ENCODE peak calls at places on chromosomes 6 and 20, in eight cellular contexts. One of them, this sample, is unnamed.

GRCh38 chr6:73204252-73204651 is 21.0 kb downstream of the KHDC1L start:
- DNase-seq in IMR-90: no peak
- DNase-seq in PC-9: no peak
- DNase-seq in left ventricle myocardium inferior: no peak
- DNase-seq in B cell: no peak
- DNase-seq in suprapubic skin: no peak
- DNase-seq in AG10803: no peak
- DNase-seq in mesothelial cell of epicardium: no peak
- DNase-seq in this sample: no peak

GRCh38 chr20:23826541-23827018 is at the start of gene CST2:
- DNase-seq in IMR-90: no peak
- DNase-seq in PC-9: peak
- DNase-seq in left ventricle myocardium inferior: no peak
- DNase-seq in B cell: no peak
- DNase-seq in suprapubic skin: no peak
- DNase-seq in AG10803: no peak
- DNase-seq in mesothelial cell of epicardium: no peak
- DNase-seq in this sample: no peak

GRCh38 chr6:25556516-25556915 is 95.5 kb upstream of the SCGN start:
- DNase-seq in IMR-90: peak
- DNase-seq in PC-9: peak
- DNase-seq in left ventricle myocardium inferior: peak
- DNase-seq in B cell: peak
- DNase-seq in suprapubic skin: peak
- DNase-seq in AG10803: peak
- DNase-seq in mesothelial cell of epicardium: peak
- DNase-seq in this sample: peak

GRCh38 chr6:21955196-21955595 is 341.6 kb downstream of the PRL start:
- DNase-seq in IMR-90: no peak
- DNase-seq in PC-9: no peak
- DNase-seq in left ventricle myocardium inferior: no peak
- DNase-seq in B cell: no peak
- DNase-seq in suprapubic skin: no peak
- DNase-seq in AG10803: no peak
- DNase-seq in mesothelial cell of epicardium: no peak
- DNase-seq in this sample: no peak

GRCh38 chr6:159943965-159944598 is 24.8 kb upstream of the IGF2R start:
- DNase-seq in IMR-90: no peak
- DNase-seq in PC-9: no peak
- DNase-seq in left ventricle myocardium inferior: no peak
- DNase-seq in B cell: no peak
- DNase-seq in suprapubic skin: no peak
- DNase-seq in AG10803: no peak
- DNase-seq in mesothelial cell of epicardium: no peak
- DNase-seq in this sample: no peak

GRCh38 chr6:102766946-102767345 is 1373.4 kb downstream of the GRIK2 start:
- DNase-seq in IMR-90: peak
- DNase-seq in PC-9: no peak
- DNase-seq in left ventricle myocardium inferior: no peak
- DNase-seq in B cell: no peak
- DNase-seq in suprapubic skin: no peak
- DNase-seq in AG10803: no peak
- DNase-seq in mesothelial cell of epicardium: no peak
- DNase-seq in this sample: no peak

GRCh38 chr6:126268087-126268486 is 71.8 kb upstream of the CENPW start:
- DNase-seq in IMR-90: no peak
- DNase-seq in PC-9: no peak
- DNase-seq in left ventricle myocardium inferior: no peak
- DNase-seq in B cell: no peak
- DNase-seq in suprapubic skin: no peak
- DNase-seq in AG10803: no peak
- DNase-seq in mesothelial cell of epicardium: no peak
- DNase-seq in this sample: no peak

GRCh38 chr6:35718911-35719381 is 17.9 kb upstream of the ARMC12 start:
- DNase-seq in IMR-90: no peak
- DNase-seq in PC-9: no peak
- DNase-seq in left ventricle myocardium inferior: no peak
- DNase-seq in B cell: no peak
- DNase-seq in suprapubic skin: peak
- DNase-seq in AG10803: no peak
- DNase-seq in mesothelial cell of epicardium: no peak
- DNase-seq in this sample: no peak

GRCh38 chr20:47809561-47809960 is 24.3 kb upstream of the SULF2 start:
- DNase-seq in IMR-90: no peak
- DNase-seq in PC-9: peak
- DNase-seq in left ventricle myocardium inferior: no peak
- DNase-seq in B cell: no peak
- DNase-seq in suprapubic skin: no peak
- DNase-seq in AG10803: no peak
- DNase-seq in mesothelial cell of epicardium: no peak
- DNase-seq in this sample: no peak

GRCh38 chr6:111228094-111228493 is 140.8 kb downstream of the SLC16A10 start:
- DNase-seq in IMR-90: no peak
- DNase-seq in PC-9: no peak
- DNase-seq in left ventricle myocardium inferior: no peak
- DNase-seq in B cell: no peak
- DNase-seq in suprapubic skin: no peak
- DNase-seq in AG10803: peak
- DNase-seq in mesothelial cell of epicardium: no peak
- DNase-seq in this sample: no peak

GRCh38 chr6:128573036-128573435 is 52.6 kb upstream of the PTPRK start:
- DNase-seq in IMR-90: no peak
- DNase-seq in PC-9: peak
- DNase-seq in left ventricle myocardium inferior: no peak
- DNase-seq in B cell: no peak
- DNase-seq in suprapubic skin: no peak
- DNase-seq in AG10803: no peak
- DNase-seq in mesothelial cell of epicardium: no peak
- DNase-seq in this sample: no peak

GRCh38 chr6:135475292-135475886 is 22.2 kb downstream of the AHI1 start:
- DNase-seq in IMR-90: peak
- DNase-seq in PC-9: no peak
- DNase-seq in left ventricle myocardium inferior: no peak
- DNase-seq in B cell: no peak
- DNase-seq in suprapubic skin: no peak
- DNase-seq in AG10803: peak
- DNase-seq in mesothelial cell of epicardium: no peak
- DNase-seq in this sample: no peak

GRCh38 chr6:168157272-168158007 is 78.4 kb upstream of the FRMD1 start:
- DNase-seq in IMR-90: peak
- DNase-seq in PC-9: no peak
- DNase-seq in left ventricle myocardium inferior: no peak
- DNase-seq in B cell: no peak
- DNase-seq in suprapubic skin: no peak
- DNase-seq in AG10803: peak
- DNase-seq in mesothelial cell of epicardium: peak
- DNase-seq in this sample: no peak

GRCh38 chr6:34237316-34237721 is 646 bp downstream of the HMGA1 start:
- DNase-seq in IMR-90: no peak
- DNase-seq in PC-9: no peak
- DNase-seq in left ventricle myocardium inferior: no peak
- DNase-seq in B cell: no peak
- DNase-seq in suprapubic skin: no peak
- DNase-seq in AG10803: no peak
- DNase-seq in mesothelial cell of epicardium: no peak
- DNase-seq in this sample: no peak

DNA sequence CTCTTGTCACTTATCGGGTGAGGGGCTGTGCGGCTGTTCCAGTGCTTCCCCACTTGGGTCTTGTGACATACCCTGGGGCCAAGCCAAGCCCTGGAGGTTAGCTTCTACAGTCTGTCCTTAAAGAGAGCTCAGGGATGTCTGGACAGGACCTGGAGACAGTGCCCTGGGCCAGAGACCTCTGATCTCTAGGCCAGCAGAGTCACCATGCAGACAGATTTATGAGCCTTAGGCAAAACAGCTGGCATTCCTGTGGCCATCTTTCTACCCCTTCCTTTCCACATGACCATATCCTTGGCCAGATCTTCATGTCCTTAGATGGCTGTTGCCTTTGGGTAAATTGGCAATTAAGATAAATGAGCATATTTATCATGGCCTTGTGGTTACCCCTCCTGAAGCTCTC is 678.6 kb downstream of the MAFB start:
- DNase-seq in IMR-90: no peak
- DNase-seq in PC-9: no peak
- DNase-seq in left ventricle myocardium inferior: no peak
- DNase-seq in B cell: no peak
- DNase-seq in suprapubic skin: no peak
- DNase-seq in AG10803: peak
- DNase-seq in mesothelial cell of epicardium: no peak
- DNase-seq in this sample: no peak
- TF ChIP-seq CTCF in IMR-90: no peak
- TF ChIP-seq CTCF in PC-9: no peak
- TF ChIP-seq CTCF in left ventricle myocardium inferior: no peak
- TF ChIP-seq CTCF in B cell: no peak
- TF ChIP-seq CTCF in suprapubic skin: no peak
- TF ChIP-seq CTCF in AG10803: no peak
- TF ChIP-seq CTCF in mesothelial cell of epicardium: no peak
- TF ChIP-seq CTCF in this sample: no peak

GRCh38 chr6:374956-375355 is 16.6 kb upstream of the IRF4 start:
- DNase-seq in IMR-90: no peak
- DNase-seq in PC-9: no peak
- DNase-seq in left ventricle myocardium inferior: no peak
- DNase-seq in B cell: no peak
- DNase-seq in suprapubic skin: peak
- DNase-seq in AG10803: no peak
- DNase-seq in mesothelial cell of epicardium: no peak
- DNase-seq in this sample: no peak

GRCh38 chr6:372336-372911 is 19.1 kb upstream of the IRF4 start:
- DNase-seq in IMR-90: no peak
- DNase-seq in PC-9: no peak
- DNase-seq in left ventricle myocardium inferior: no peak
- DNase-seq in B cell: no peak
- DNase-seq in suprapubic skin: peak
- DNase-seq in AG10803: no peak
- DNase-seq in mesothelial cell of epicardium: no peak
- DNase-seq in this sample: no peak

GRCh38 chr6:376823-377571 is 14.6 kb upstream of the IRF4 start:
- DNase-seq in IMR-90: no peak
- DNase-seq in PC-9: no peak
- DNase-seq in left ventricle myocardium inferior: no peak
- DNase-seq in B cell: peak
- DNase-seq in suprapubic skin: peak
- DNase-seq in AG10803: no peak
- DNase-seq in mesothelial cell of epicardium: no peak
- DNase-seq in this sample: no peak

GRCh38 chr6:373031-373430 is 18.5 kb upstream of the IRF4 start:
- DNase-seq in IMR-90: no peak
- DNase-seq in PC-9: no peak
- DNase-seq in left ventricle myocardium inferior: no peak
- DNase-seq in B cell: no peak
- DNase-seq in suprapubic skin: peak
- DNase-seq in AG10803: no peak
- DNase-seq in mesothelial cell of epicardium: no peak
- DNase-seq in this sample: no peak

DNA sequence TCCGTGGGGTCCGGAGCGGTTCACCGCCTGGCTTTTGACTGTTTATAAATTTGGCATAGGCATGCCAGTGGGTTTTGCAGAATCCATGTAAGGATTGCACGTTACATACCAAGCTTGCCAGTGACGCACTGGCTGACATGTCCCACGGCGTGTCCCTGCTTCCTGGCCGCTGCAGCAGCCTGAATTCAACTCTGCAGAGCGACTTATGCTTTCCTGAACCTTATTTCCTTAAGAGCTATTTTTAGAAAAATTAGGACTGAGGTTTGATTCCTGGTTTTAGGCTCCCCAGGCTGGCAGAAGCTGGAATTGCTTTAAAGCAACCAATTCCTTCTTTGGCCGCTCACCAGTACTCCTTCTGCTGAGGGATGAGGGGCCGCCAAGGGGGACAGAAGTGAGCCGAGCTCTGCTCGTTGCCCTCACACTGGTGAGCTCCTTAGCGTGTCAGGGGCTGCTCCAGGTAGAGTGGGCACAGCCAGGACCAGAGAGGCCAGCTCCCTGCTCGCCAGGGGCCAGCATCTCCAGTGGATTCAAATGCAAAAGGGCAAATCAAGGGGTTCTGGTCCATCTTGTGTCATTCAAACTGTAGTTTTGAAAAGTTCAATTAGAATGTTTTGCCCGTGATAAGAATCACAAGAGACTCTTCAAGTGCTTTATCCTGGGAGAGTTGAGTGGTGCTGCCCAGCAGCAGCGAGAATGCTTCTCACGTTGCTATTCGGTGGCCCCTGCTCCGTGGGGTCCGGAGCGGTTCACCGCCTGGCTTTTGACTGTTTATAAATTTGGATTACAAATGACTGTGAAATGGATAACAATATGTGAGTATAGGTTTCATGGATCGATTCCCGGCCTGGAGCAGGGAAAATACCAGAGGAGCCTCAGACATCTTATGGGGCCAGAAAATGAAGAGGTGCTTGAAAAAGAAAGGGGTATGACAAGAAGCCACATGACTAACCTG is 17.5 kb upstream of the IRF4 start:
- DNase-seq in IMR-90: peak
- DNase-seq in PC-9: no peak
- DNase-seq in left ventricle myocardium inferior: no peak
- DNase-seq in B cell: no peak
- DNase-seq in suprapubic skin: peak
- DNase-seq in AG10803: peak
- DNase-seq in mesothelial cell of epicardium: no peak
- DNase-seq in this sample: no peak
- TF ChIP-seq CTCF in IMR-90: peak
- TF ChIP-seq CTCF in PC-9: no peak
- TF ChIP-seq CTCF in left ventricle myocardium inferior: peak
- TF ChIP-seq CTCF in B cell: no peak
- TF ChIP-seq CTCF in suprapubic skin: no peak
- TF ChIP-seq CTCF in AG10803: peak
- TF ChIP-seq CTCF in mesothelial cell of epicardium: no peak
- TF ChIP-seq CTCF in this sample: no peak

GRCh38 chr6:55320691-55321086 is 6.6 kb upstream of the GFRAL start:
- DNase-seq in IMR-90: no peak
- DNase-seq in PC-9: no peak
- DNase-seq in left ventricle myocardium inferior: no peak
- DNase-seq in B cell: no peak
- DNase-seq in suprapubic skin: no peak
- DNase-seq in AG10803: no peak
- DNase-seq in mesothelial cell of epicardium: no peak
- DNase-seq in this sample: no peak
- TF ChIP-seq CTCF in IMR-90: no peak
- TF ChIP-seq CTCF in PC-9: no peak
- TF ChIP-seq CTCF in left ventricle myocardium inferior: no peak
- TF ChIP-seq CTCF in B cell: no peak
- TF ChIP-seq CTCF in suprapubic skin: no peak
- TF ChIP-seq CTCF in AG10803: no peak
- TF ChIP-seq CTCF in mesothelial cell of epicardium: no peak
- TF ChIP-seq CTCF in this sample: no peak

DNA sequence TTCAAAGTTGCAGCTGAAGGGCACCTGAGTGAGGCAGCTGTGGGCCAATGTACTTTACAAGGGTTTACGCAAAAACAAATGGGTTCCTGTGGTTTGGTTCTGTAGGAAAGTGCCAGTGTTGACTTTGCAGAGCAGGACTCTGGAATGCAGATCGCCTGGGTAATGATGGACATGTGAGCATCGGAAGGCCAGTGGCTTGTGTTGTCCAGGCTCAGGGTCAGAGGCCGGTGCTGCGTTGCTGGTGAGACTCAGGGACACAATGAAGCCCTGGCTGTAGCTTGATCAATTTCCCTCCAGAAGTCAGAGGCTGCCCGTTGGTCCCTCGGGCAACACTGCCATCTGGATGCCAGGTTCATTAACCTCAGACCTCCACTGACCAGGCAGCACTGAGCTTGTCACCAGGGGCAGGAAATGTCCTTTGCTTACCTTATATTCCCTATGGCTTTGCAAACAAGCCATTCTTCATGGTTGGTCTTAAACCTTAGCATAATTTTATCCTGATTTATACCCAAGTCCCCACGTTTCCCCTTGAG is 753.4 kb downstream of the QKI start:
- DNase-seq in IMR-90: no peak
- DNase-seq in PC-9: no peak
- DNase-seq in left ventricle myocardium inferior: peak
- DNase-seq in B cell: no peak
- DNase-seq in suprapubic skin: no peak
- DNase-seq in AG10803: no peak
- DNase-seq in mesothelial cell of epicardium: no peak
- DNase-seq in this sample: no peak
- TF ChIP-seq CTCF in IMR-90: no peak
- TF ChIP-seq CTCF in PC-9: no peak
- TF ChIP-seq CTCF in left ventricle myocardium inferior: peak
- TF ChIP-seq CTCF in B cell: no peak
- TF ChIP-seq CTCF in suprapubic skin: no peak
- TF ChIP-seq CTCF in AG10803: no peak
- TF ChIP-seq CTCF in mesothelial cell of epicardium: no peak
- TF ChIP-seq CTCF in this sample: no peak